ENCODE peak calls at places on chromosome 10, in four cellular contexts. O is activated naive CD4-positive, alpha-beta T cell treated with anti-CD3 and anti-CD28 coated beads for 36 hours; G is fibroblast of pulmonary artery; F is GM04503. U is an unnamed sample.

GRCh38 chr10:22927163-22927562 is 690 bp upstream of the ARMC3 start:
- DNase-seq in O (no peak), G (no peak), F (no peak), U (no peak)

GRCh38 chr10:125052146-125052545 is 108.2 kb downstream of the CTBP2 start:
- DNase-seq in O (no peak), G (no peak), F (no peak), U (no peak)

GRCh38 chr10:75487087-75487784 is 55.8 kb downstream of the LRMDA start:
- DNase-seq in O (no peak), G (peak; percentile 73), F (no peak), U (peak; percentile 6)

GRCh38 chr10:51273572-51273971 is 199.3 kb downstream of the PRKG1 start:
- DNase-seq in O (no peak), G (no peak), F (no peak), U (no peak)

GRCh38 chr10:69577268-69578232 is 4.3 kb upstream of the NEUROG3 start:
- DNase-seq in O (no peak), G (no peak), F (no peak), U (no peak)

GRCh38 chr10:12787297-12787696 is 214.2 kb downstream of the CCDC3 start:
- DNase-seq in O (no peak), G (no peak), F (no peak), U (no peak)

GRCh38 chr10:70053212-70053895 is 708 bp downstream of the MACROH2A2 start:
- DNase-seq in O (no peak), G (no peak), F (no peak), U (peak; percentile 46)

GRCh38 chr10:33657154-33657900 is 322.9 kb upstream of the NRP1 start:
- DNase-seq in O (no peak), G (peak; percentile 72), F (no peak), U (no peak)

GRCh38 chr10:5560844-5561703 is 36.3 kb downstream of the CALML3 start:
- DNase-seq in O (peak; percentile 2), G (no peak), F (no peak), U (no peak)

GRCh38 chr10:54259104-54259503 is 541.9 kb downstream of the PCDH15 start:
- DNase-seq in O (no peak), G (no peak), F (no peak), U (no peak)

GRCh38 chr10:69731184-69731583 is 70.5 kb upstream of the COL13A1 start:
- DNase-seq in O (no peak), G (peak; percentile 36), F (no peak), U (no peak)

GRCh38 chr10:30398788-30399187 is 35.2 kb upstream of the MAP3K8 start:
- DNase-seq in O (peak; percentile 30), G (no peak), F (no peak), U (peak; percentile 29)

GRCh38 chr10:106224676-106225075 is 939.8 kb downstream of the SORCS1 start:
- DNase-seq in O (no peak), G (peak; percentile 27), F (no peak), U (no peak)

GRCh38 chr10:1894912-1895311 is 157.6 kb upstream of the ADARB2 start:
- DNase-seq in O (no peak), G (no peak), F (no peak), U (no peak)

GRCh38 chr10:37680243-37680683 is 177.1 kb downstream of the ZNF248 start:
- DNase-seq in O (no peak), G (no peak), F (no peak), U (no peak)

GRCh38 chr10:12656518-12657142 is 307.3 kb downstream of the CAMK1D start:
- DNase-seq in O (no peak), G (peak; percentile 73), F (peak; percentile 10), U (no peak)

GRCh38 chr10:68900427-68901105 is 549 bp upstream of the DDX50 start:
- DNase-seq in O (no peak), G (no peak), F (peak; percentile 50), U (peak; percentile 82)

GRCh38 chr10:111831058-111831457 is 352.5 kb downstream of the GPAM start:
- DNase-seq in O (no peak), G (no peak), F (no peak), U (no peak)

U was measured in activated CD4-positive, alpha-beta T cell treated with anti-CD3 and anti-CD28 coated beads for 36 hours.